ENCODE peak calls at places on chromosomes 13 and 19, in ten cellular contexts. One of them, this sample, is unnamed.

GRCh38 chr19:46471116-46471733 is at the start of gene PNMA8A:
- DNase-seq in stimulated activated CD4-positive, alpha-beta T cell treated with anti-CD3 and anti-CD28 coated beads, Interleukin-4, amount 100 ng/mL, for 1 hour: no peak
- DNase-seq in activated CD4-positive, alpha-beta T cell treated with anti-CD3 and anti-CD28 coated beads for 24 hours: no peak
- DNase-seq in activated T-helper 9 cell treated with anti-CD3 and anti-CD28 coated beads, Interleukin-2, amount 50 U/mL, for 16 hours: no peak
- DNase-seq in dorsolateral prefrontal cortex: peak
- DNase-seq in substantia nigra: peak
- DNase-seq in H54: no peak
- DNase-seq in left ventricle myocardium inferior: peak
- DNase-seq in memory B cell: no peak
- DNase-seq in astrocyte of the spinal cord: peak
- DNase-seq in this sample: peak

GRCh38 chr19:41546386-41546789 is 29.6 kb upstream of the CEACAM21 start:
- DNase-seq in dorsolateral prefrontal cortex: no peak
- DNase-seq in substantia nigra: no peak
- DNase-seq in left ventricle myocardium inferior: no peak
- DNase-seq in memory B cell: no peak
- DNase-seq in stimulated activated CD4-positive, alpha-beta T cell treated with anti-CD3 and anti-CD28 coated beads, Interleukin-4, amount 100 ng/mL, for 1 hour: no peak
- DNase-seq in H54: no peak
- DNase-seq in activated T-helper 9 cell treated with anti-CD3 and anti-CD28 coated beads, Interleukin-2, amount 50 U/mL, for 16 hours: no peak
- DNase-seq in activated CD4-positive, alpha-beta T cell treated with anti-CD3 and anti-CD28 coated beads for 24 hours: no peak
- DNase-seq in astrocyte of the spinal cord: no peak
- DNase-seq in this sample: no peak

GRCh38 chr13:110922506-110922905 is 7.6 kb upstream of the ANKRD10 start:
- DNase-seq in memory B cell: no peak
- DNase-seq in H54: no peak
- DNase-seq in stimulated activated CD4-positive, alpha-beta T cell treated with anti-CD3 and anti-CD28 coated beads, Interleukin-4, amount 100 ng/mL, for 1 hour: no peak
- DNase-seq in substantia nigra: no peak
- DNase-seq in left ventricle myocardium inferior: no peak
- DNase-seq in astrocyte of the spinal cord: no peak
- DNase-seq in dorsolateral prefrontal cortex: no peak
- DNase-seq in activated CD4-positive, alpha-beta T cell treated with anti-CD3 and anti-CD28 coated beads for 24 hours: no peak
- DNase-seq in activated T-helper 9 cell treated with anti-CD3 and anti-CD28 coated beads, Interleukin-2, amount 50 U/mL, for 16 hours: no peak
- DNase-seq in this sample: no peak

GRCh38 chr19:56880592-56881190 is 40.2 kb upstream of the PEG3 start:
- DNase-seq in activated CD4-positive, alpha-beta T cell treated with anti-CD3 and anti-CD28 coated beads for 24 hours: no peak
- DNase-seq in astrocyte of the spinal cord: no peak
- DNase-seq in dorsolateral prefrontal cortex: no peak
- DNase-seq in H54: no peak
- DNase-seq in stimulated activated CD4-positive, alpha-beta T cell treated with anti-CD3 and anti-CD28 coated beads, Interleukin-4, amount 100 ng/mL, for 1 hour: no peak
- DNase-seq in left ventricle myocardium inferior: no peak
- DNase-seq in memory B cell: no peak
- DNase-seq in activated T-helper 9 cell treated with anti-CD3 and anti-CD28 coated beads, Interleukin-2, amount 50 U/mL, for 16 hours: no peak
- DNase-seq in substantia nigra: no peak
- DNase-seq in this sample: no peak

GRCh38 chr13:98289339-98289935 is 112.4 kb upstream of the RNF113B start:
- DNase-seq in activated CD4-positive, alpha-beta T cell treated with anti-CD3 and anti-CD28 coated beads for 24 hours: no peak
- DNase-seq in astrocyte of the spinal cord: no peak
- DNase-seq in substantia nigra: no peak
- DNase-seq in dorsolateral prefrontal cortex: no peak
- DNase-seq in memory B cell: no peak
- DNase-seq in stimulated activated CD4-positive, alpha-beta T cell treated with anti-CD3 and anti-CD28 coated beads, Interleukin-4, amount 100 ng/mL, for 1 hour: no peak
- DNase-seq in activated T-helper 9 cell treated with anti-CD3 and anti-CD28 coated beads, Interleukin-2, amount 50 U/mL, for 16 hours: no peak
- DNase-seq in left ventricle myocardium inferior: no peak
- DNase-seq in H54: no peak
- DNase-seq in this sample: no peak

GRCh38 chr13:58018865-58019264 is 387.3 kb downstream of the PCDH17 start:
- DNase-seq in activated T-helper 9 cell treated with anti-CD3 and anti-CD28 coated beads, Interleukin-2, amount 50 U/mL, for 16 hours: no peak
- DNase-seq in activated CD4-positive, alpha-beta T cell treated with anti-CD3 and anti-CD28 coated beads for 24 hours: no peak
- DNase-seq in left ventricle myocardium inferior: no peak
- DNase-seq in substantia nigra: no peak
- DNase-seq in memory B cell: no peak
- DNase-seq in stimulated activated CD4-positive, alpha-beta T cell treated with anti-CD3 and anti-CD28 coated beads, Interleukin-4, amount 100 ng/mL, for 1 hour: no peak
- DNase-seq in astrocyte of the spinal cord: no peak
- DNase-seq in dorsolateral prefrontal cortex: no peak
- DNase-seq in H54: no peak
- DNase-seq in this sample: no peak

GRCh38 chr13:26503826-26504594 is 53.5 kb upstream of the WASF3 start:
- DNase-seq in left ventricle myocardium inferior: no peak
- DNase-seq in memory B cell: no peak
- DNase-seq in stimulated activated CD4-positive, alpha-beta T cell treated with anti-CD3 and anti-CD28 coated beads, Interleukin-4, amount 100 ng/mL, for 1 hour: no peak
- DNase-seq in substantia nigra: no peak
- DNase-seq in activated CD4-positive, alpha-beta T cell treated with anti-CD3 and anti-CD28 coated beads for 24 hours: no peak
- DNase-seq in activated T-helper 9 cell treated with anti-CD3 and anti-CD28 coated beads, Interleukin-2, amount 50 U/mL, for 16 hours: no peak
- DNase-seq in H54: no peak
- DNase-seq in astrocyte of the spinal cord: no peak
- DNase-seq in dorsolateral prefrontal cortex: no peak
- DNase-seq in this sample: no peak

GRCh38 chr13:94345374-94346195 is 133.9 kb downstream of the DCT start:
- DNase-seq in astrocyte of the spinal cord: peak
- DNase-seq in memory B cell: no peak
- DNase-seq in left ventricle myocardium inferior: no peak
- DNase-seq in substantia nigra: no peak
- DNase-seq in activated CD4-positive, alpha-beta T cell treated with anti-CD3 and anti-CD28 coated beads for 24 hours: no peak
- DNase-seq in stimulated activated CD4-positive, alpha-beta T cell treated with anti-CD3 and anti-CD28 coated beads, Interleukin-4, amount 100 ng/mL, for 1 hour: no peak
- DNase-seq in activated T-helper 9 cell treated with anti-CD3 and anti-CD28 coated beads, Interleukin-2, amount 50 U/mL, for 16 hours: no peak
- DNase-seq in H54: no peak
- DNase-seq in dorsolateral prefrontal cortex: no peak
- DNase-seq in this sample: no peak

GRCh38 chr13:44191504-44192171 is 182.0 kb upstream of the SERP2 start:
- DNase-seq in activated CD4-positive, alpha-beta T cell treated with anti-CD3 and anti-CD28 coated beads for 24 hours: no peak
- DNase-seq in memory B cell: no peak
- DNase-seq in dorsolateral prefrontal cortex: no peak
- DNase-seq in left ventricle myocardium inferior: no peak
- DNase-seq in activated T-helper 9 cell treated with anti-CD3 and anti-CD28 coated beads, Interleukin-2, amount 50 U/mL, for 16 hours: no peak
- DNase-seq in stimulated activated CD4-positive, alpha-beta T cell treated with anti-CD3 and anti-CD28 coated beads, Interleukin-4, amount 100 ng/mL, for 1 hour: peak
- DNase-seq in H54: no peak
- DNase-seq in substantia nigra: peak
- DNase-seq in astrocyte of the spinal cord: peak
- DNase-seq in this sample: no peak

GRCh38 chr13:94559201-94559795 is 36.7 kb downstream of the TGDS start:
- DNase-seq in H54: no peak
- DNase-seq in substantia nigra: no peak
- DNase-seq in dorsolateral prefrontal cortex: no peak
- DNase-seq in stimulated activated CD4-positive, alpha-beta T cell treated with anti-CD3 and anti-CD28 coated beads, Interleukin-4, amount 100 ng/mL, for 1 hour: no peak
- DNase-seq in astrocyte of the spinal cord: no peak
- DNase-seq in left ventricle myocardium inferior: no peak
- DNase-seq in memory B cell: no peak
- DNase-seq in activated CD4-positive, alpha-beta T cell treated with anti-CD3 and anti-CD28 coated beads for 24 hours: no peak
- DNase-seq in activated T-helper 9 cell treated with anti-CD3 and anti-CD28 coated beads, Interleukin-2, amount 50 U/mL, for 16 hours: no peak
- DNase-seq in this sample: no peak

This sample was measured in right cardiac atrium.